ENCODE peak calls at places on chromosome 13, in four cellular contexts. H is SJSA1, C is retinal pigment epithelial cell, U is AG09309. Q is an unnamed sample.

GRCh38 chr13:36207672-36208071 is 6.7 kb downstream of the SOHLH2 start:
- DNase-seq in H (no peak), C (no peak), U (no peak), Q (no peak)

GRCh38 chr13:23695711-23696512 is 125.7 kb downstream of the TNFRSF19 start:
- DNase-seq in H (no peak), C (no peak), U (no peak), Q (peak; percentile 13)

GRCh38 chr13:36154567-36155231 is 23.5 kb upstream of the DCLK1 start:
- DNase-seq in H (no peak), C (peak; percentile 46), U (no peak), Q (no peak)

GRCh38 chr13:32056316-32056715 is 24.7 kb downstream of the FRY start:
- DNase-seq in H (no peak), C (no peak), U (no peak), Q (no peak)

GRCh38 chr13:106083620-106084350 is 451.7 kb downstream of the EFNB2 start:
- DNase-seq in H (peak; percentile 72), C (no peak), U (no peak), Q (peak; percentile 40)

GRCh38 chr13:45340422-45341033 is 455 bp downstream of the TPT1 start:
- DNase-seq in H (peak; percentile 87), C (peak; percentile 62), U (peak; percentile 81), Q (peak; percentile 93)

GRCh38 chr13:48151766-48152165 is 56.9 kb upstream of the MED4 start:
- DNase-seq in H (no peak), C (no peak), U (no peak), Q (no peak)

GRCh38 chr13:31174018-31174417 is 12.3 kb upstream of the HSPH1 start:
- DNase-seq in H (peak; percentile 18), C (no peak), U (no peak), Q (no peak)

GRCh38 chr13:37143901-37144300 is 38.4 kb upstream of the CSNK1A1L start:
- DNase-seq in H (no peak), C (no peak), U (no peak), Q (no peak)

GRCh38 chr13:102597029-102598015 is 536 bp downstream of the TPP2 start:
- DNase-seq in H (peak; percentile 59), C (no peak), U (no peak), Q (peak; percentile 25)

GRCh38 chr13:98972627-98973026 is 5.2 kb downstream of the DOCK9 start:
- DNase-seq in H (peak; percentile 94), C (peak; percentile 72), U (no peak), Q (no peak)

GRCh38 chr13:106867249-106867648 is 299.3 kb upstream of the ARGLU1 start:
- DNase-seq in H (no peak), C (no peak), U (no peak), Q (no peak)

DNA sequence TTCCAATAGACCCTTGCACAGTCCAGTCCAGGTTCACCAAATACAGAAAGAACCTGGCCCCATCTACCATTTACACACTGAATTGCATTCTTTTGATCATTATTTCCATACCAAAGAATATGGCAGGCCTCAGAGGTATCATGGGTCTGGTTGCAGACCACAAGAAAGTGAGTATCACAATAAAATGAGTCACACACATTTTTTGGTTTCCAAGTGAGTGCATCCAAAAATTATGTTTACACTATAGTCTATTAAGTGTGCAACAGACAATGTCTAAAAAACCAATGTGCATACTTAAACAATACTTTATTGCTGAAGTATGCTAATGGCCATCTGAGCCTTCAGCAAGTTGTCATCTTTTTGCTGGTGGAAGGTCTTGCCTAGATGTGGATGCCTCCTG is 105.3 kb downstream of the SPACA7 start:
- DNase-seq in H (peak; percentile 36), C (no peak), U (no peak), Q (no peak)
- H3K4me3 ChIP-seq in H (no peak overlapping the region), C (no peak overlapping the region), U (no peak overlapping the region), Q (no peak overlapping the region)

GRCh38 chr13:84139561-84140158 is 257.4 kb upstream of the SLITRK1 start:
- DNase-seq in H (no peak), C (no peak), U (no peak), Q (no peak)

GRCh38 chr13:84136582-84136981 is 254.3 kb upstream of the SLITRK1 start:
- DNase-seq in H (no peak), C (no peak), U (no peak), Q (no peak)

GRCh38 chr13:84132491-84132890 is 250.2 kb upstream of the SLITRK1 start:
- DNase-seq in H (no peak), C (no peak), U (no peak), Q (no peak)

GRCh38 chr13:84137292-84137691 is 255.0 kb upstream of the SLITRK1 start:
- DNase-seq in H (no peak), C (no peak), U (peak; percentile 21), Q (no peak)
- H3K4me3 ChIP-seq in H (no peak overlapping the region), C (no peak overlapping the region), U (no peak overlapping the region), Q (no peak overlapping the region)

DNA sequence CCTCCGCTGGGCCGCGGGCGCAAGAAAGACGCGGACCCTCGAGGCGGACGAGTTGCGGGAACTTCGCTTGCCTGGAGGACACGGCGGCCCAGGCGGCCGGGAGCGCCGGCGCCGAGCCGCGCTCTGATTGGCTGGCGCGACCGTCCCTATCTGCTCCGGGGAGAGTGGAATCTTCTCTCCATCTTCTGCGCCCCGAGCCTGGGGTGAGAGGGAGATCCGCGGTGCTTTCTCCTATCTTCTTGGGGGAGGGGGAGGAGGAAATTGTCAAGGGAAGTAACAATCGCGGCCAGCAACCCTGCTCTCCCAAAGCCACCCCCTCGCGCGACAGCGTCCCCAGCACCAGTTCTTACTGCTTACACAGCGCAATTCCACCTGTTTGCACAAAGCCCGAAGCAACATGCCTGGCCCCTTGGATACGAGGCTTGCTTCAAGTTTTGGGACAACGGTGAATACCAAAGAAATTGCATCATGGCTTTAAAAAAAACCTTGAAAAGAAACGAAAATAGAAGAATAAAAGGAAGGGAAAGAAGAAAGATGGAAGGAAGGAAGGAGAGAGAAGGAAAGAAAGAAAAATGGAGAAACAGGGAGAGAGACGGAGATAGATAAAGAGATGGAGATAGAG is 4.8 kb downstream of the SOX21 start:
- DNase-seq in H (no peak), C (no peak), U (no peak), Q (no peak)
- H3K4me3 ChIP-seq in H (no peak overlapping the region), C (no peak overlapping the region), U (no peak overlapping the region), Q (no peak overlapping the region)

GRCh38 chr13:73967397-73968165 is 166.6 kb downstream of the KLF12 start:
- DNase-seq in H (no peak), C (no peak), U (no peak), Q (peak; percentile 10)
- H3K4me3 ChIP-seq in H (no peak overlapping the region), C (no peak overlapping the region), U (no peak overlapping the region), Q (no peak overlapping the region)

DNA sequence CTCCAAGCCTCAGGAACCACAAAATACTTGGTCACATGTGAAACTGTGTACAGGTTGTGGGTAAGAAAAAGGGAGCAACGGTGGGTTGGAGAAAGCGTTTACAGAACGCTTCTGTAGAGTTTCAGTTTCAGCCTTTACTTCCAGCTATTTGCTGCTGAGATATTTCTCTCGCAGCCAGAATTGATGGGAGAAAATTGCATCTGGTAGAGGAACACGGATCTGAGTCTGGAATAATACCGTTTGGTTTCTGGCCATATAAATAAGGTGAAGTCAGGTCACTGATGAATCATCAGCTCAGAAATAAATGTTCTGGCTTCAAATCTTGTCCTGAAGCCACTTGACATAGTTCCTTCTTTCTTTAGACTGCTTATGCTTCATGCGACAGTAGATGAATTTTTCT is 20.3 kb upstream of the RFC3 start:
- DNase-seq in H (no peak), C (peak; percentile 22), U (peak; percentile 3), Q (no peak)
- H3K4me3 ChIP-seq in H (peak overlapping the region; percentile 3), C (no peak overlapping the region), U (peak overlapping the region; percentile 32), Q (no peak overlapping the region)

GRCh38 chr13:30115257-30115600 is 192.1 kb downstream of the KATNAL1 start:
- DNase-seq in H (no peak), C (no peak), U (no peak), Q (no peak)
- H3K4me3 ChIP-seq in H (peak overlapping the region; percentile 76), C (peak overlapping the region; percentile 58), U (peak overlapping the region; percentile 22), Q (no peak overlapping the region)

GRCh38 chr13:25881946-25882574 is 169.8 kb downstream of the SHISA2 start:
- DNase-seq in H (peak; percentile 44), C (peak; percentile 32), U (no peak), Q (peak; percentile 11)
- H3K4me3 ChIP-seq in H (no peak overlapping the region), C (no peak overlapping the region), U (no peak overlapping the region), Q (no peak overlapping the region)

Q was measured in thyroid gland.